ENCODE peak calls at places on chromosomes 1 and 21, in four cellular contexts. T, I, H and O are unnamed samples.

GRCh38 chr1:9384751-9385245 is 92.1 kb downstream of the SPSB1 start:
- DNase-seq in T (no peak), H (no peak), I (no peak), O (no peak)

GRCh38 chr1:213987876-213988638 is at the start of gene PROX1:
- DNase-seq in T (peak; percentile 41), I (peak; percentile 92), H (no peak), O (peak; percentile 28)

GRCh38 chr1:113303252-113303651 is 87.1 kb upstream of the MAGI3 start:
- DNase-seq in T (no peak), H (no peak), I (peak; percentile 1), O (no peak)

GRCh38 chr1:173405281-173405680 is 71.9 kb upstream of the PRDX6 start:
- DNase-seq in T (no peak), I (no peak), H (no peak), O (no peak)

GRCh38 chr1:7177438-7178126 is 392.3 kb downstream of the CAMTA1 start:
- DNase-seq in I (no peak), T (no peak), H (no peak), O (no peak)

GRCh38 chr1:118988186-118989005 is at the start of gene TBX15:
- DNase-seq in T (no peak), H (no peak), I (no peak), O (no peak)

GRCh38 chr1:31296486-31297272 is at the start of the genes SNRNP40 and ZCCHC17:
- DNase-seq in T (peak; percentile 96), H (peak; percentile 90), I (peak; percentile 99), O (peak; percentile 98)

GRCh38 chr1:179831852-179832699 is 45.5 kb downstream of the TOR1AIP2 start:
- DNase-seq in I (no peak), H (no peak), T (no peak), O (peak; percentile 66)

GRCh38 chr1:205488074-205488723 is 16.3 kb upstream of the CDK18 start:
- DNase-seq in T (no peak), I (peak; percentile 75), H (no peak), O (peak; percentile 46)

GRCh38 chr1:226625326-226625725 is 76.8 kb downstream of the STUM start:
- DNase-seq in T (no peak), H (no peak), I (no peak), O (no peak)

GRCh38 chr1:166080277-166080964 is 86.4 kb downstream of the FAM78B start:
- DNase-seq in H (no peak), T (no peak), I (no peak), O (peak; percentile 3)

GRCh38 chr1:194990483-194990882 is 1617.8 kb downstream of the KCNT2 start:
- DNase-seq in H (no peak), I (no peak), T (no peak), O (no peak)

GRCh38 chr1:236890152-236891056 is 95.3 kb downstream of the MTR start:
- DNase-seq in I (no peak), T (no peak), H (no peak), O (no peak)

GRCh38 chr1:230863449-230863848 is 4.9 kb downstream of the C1orf198 start:
- DNase-seq in I (no peak), H (no peak), T (no peak), O (no peak)

GRCh38 chr1:154998818-154999650 is 3.6 kb upstream of the ZBTB7B start:
- DNase-seq in T (no peak), H (peak; percentile 41), I (peak; percentile 80), O (peak; percentile 65)

GRCh38 chr1:193408782-193409293 is 222.4 kb upstream of the B3GALT2 start:
- DNase-seq in I (peak; percentile 98), H (peak; percentile 6), T (peak; percentile 84), O (peak; percentile 26)

GRCh38 chr1:151936203-151936602 is 26.9 kb upstream of the THEM4 start:
- DNase-seq in H (no peak), I (no peak), T (no peak), O (no peak)

GRCh38 chr1:115771847-115772457 is 3.4 kb upstream of the CASQ2 start:
- DNase-seq in H (no peak), I (peak; percentile 87), T (peak; percentile 46), O (no peak)

GRCh38 chr1:2785631-2786328 is 15.7 kb downstream of the TTC34 start:
- DNase-seq in T (no peak), I (no peak), H (no peak), O (no peak)

GRCh38 chr1:156368889-156369684 is at the start of gene RHBG:
- DNase-seq in I (peak; percentile 16), H (no peak), T (no peak), O (no peak)

GRCh38 chr1:72229893-72230292 is 52.4 kb downstream of the NEGR1 start:
- DNase-seq in H (no peak), I (no peak), T (no peak), O (no peak)

GRCh38 chr1:31562707-31563360 is 13.5 kb upstream of the TINAGL1 start:
- DNase-seq in H (no peak), T (no peak), I (no peak), O (no peak)

GRCh38 chr1:52229494-52229893 is 87.6 kb downstream of the ZFYVE9 start:
- DNase-seq in I (no peak), T (no peak), H (no peak), O (no peak)

GRCh38 chr1:16082283-16083038 is 9.0 kb upstream of the FAM131C start:
- DNase-seq in T (no peak), H (no peak), I (peak; percentile 72), O (peak; percentile 41)

GRCh38 chr1:113256348-113256729 is 134.0 kb upstream of the MAGI3 start:
- DNase-seq in T (no peak), H (no peak), I (no peak), O (no peak)

GRCh38 chr21:39696620-39697019 is 48.4 kb upstream of the IGSF5 start:
- DNase-seq in H (no peak), I (no peak), T (no peak), O (no peak)

GRCh38 chr1:205677152-205677551 is 3.2 kb downstream of the SLC45A3 start:
- DNase-seq in I (no peak), T (no peak), H (no peak), O (no peak)

GRCh38 chr1:39721664-39722063 is 17.0 kb upstream of the PPIE start:
- DNase-seq in I (no peak), T (no peak), H (no peak), O (no peak)

GRCh38 chr1:30904191-30904961 is 4.2 kb downstream of the SDC3 start:
- DNase-seq in T (no peak), I (no peak), H (no peak), O (no peak)

GRCh38 chr1:224800486-224801119 is 128.9 kb upstream of the DNAH14 start:
- DNase-seq in T (no peak), I (no peak), H (no peak), O (no peak)

GRCh38 chr1:46021046-46021822 is 111.2 kb downstream of the PIK3R3 start:
- DNase-seq in H (no peak), T (no peak), I (no peak), O (no peak)

GRCh38 chr1:107871687-107872086 is 93.3 kb downstream of the VAV3 start:
- DNase-seq in T (no peak), I (no peak), H (no peak), O (no peak)

GRCh38 chr1:174872615-174873058 is 127.1 kb upstream of the CACYBP start:
- DNase-seq in H (no peak), I (peak; percentile 6), T (no peak), O (no peak)

GRCh38 chr1:33030575-33030974 is 6.1 kb downstream of the AK2 start:
- DNase-seq in I (peak; percentile 89), H (no peak), T (no peak), O (no peak)

GRCh38 chr1:167103236-167103894 is 9.5 kb downstream of the STYXL2 start:
- DNase-seq in H (no peak), T (no peak), I (no peak), O (no peak)

GRCh38 chr1:167105841-167106461 is 12.1 kb downstream of the STYXL2 start:
- DNase-seq in H (no peak), T (no peak), I (no peak), O (no peak)

GRCh38 chr1:167107456-167107855 is 13.6 kb downstream of the STYXL2 start:
- DNase-seq in I (no peak), H (no peak), T (no peak), O (no peak)

GRCh38 chr1:167101754-167102153 is 7.9 kb downstream of the STYXL2 start:
- DNase-seq in T (no peak), H (no peak), I (no peak), O (no peak)

DNA sequence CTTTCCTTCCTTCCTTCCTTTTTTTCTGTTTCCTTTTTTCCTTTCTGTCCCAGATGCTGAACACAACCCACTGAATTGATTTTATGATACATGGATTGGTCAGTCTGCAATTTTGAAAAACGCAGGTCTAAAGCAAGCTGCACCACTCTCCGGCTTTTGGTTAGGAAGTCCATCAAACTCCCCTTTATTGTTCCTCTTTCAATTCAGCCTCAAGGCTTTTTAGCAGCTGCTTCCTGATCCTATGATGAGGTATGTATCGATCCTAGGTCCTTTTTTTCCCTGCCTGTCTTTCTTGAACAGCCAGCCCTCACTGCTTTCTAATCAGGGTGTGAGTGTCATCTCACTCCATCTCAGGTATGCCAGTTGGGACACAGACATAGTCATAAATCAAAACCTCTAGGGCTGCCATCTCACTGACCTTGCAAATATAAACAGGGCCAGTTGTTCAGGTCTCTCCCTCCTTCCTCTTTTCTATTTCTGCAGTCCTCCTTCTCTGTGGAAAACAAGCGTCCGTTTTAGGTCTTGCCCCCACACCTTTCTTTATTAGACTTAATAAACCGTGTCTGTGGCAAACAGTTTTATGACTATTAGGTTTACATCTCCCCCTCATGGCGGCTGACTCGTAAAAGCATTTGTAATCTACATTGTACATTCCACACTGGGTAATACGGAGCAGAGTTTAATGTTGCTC is 11.4 kb downstream of the STYXL2 start:
- DNase-seq in I (no peak), T (no peak), H (no peak), O (no peak)
- H3K4me3 ChIP-seq in I (no peak overlapping the region), T (no peak overlapping the region), H (no peak overlapping the region), O (no peak overlapping the region)

GRCh38 chr21:45076245-45076661 is 1.9 kb downstream of the ADARB1 start:
- DNase-seq in I (peak; percentile 13), H (no peak), T (no peak), O (peak; percentile 55)
- H3K4me3 ChIP-seq in I (peak overlapping the region; percentile 69), H (no peak overlapping the region), T (peak overlapping the region; percentile 79), O (peak overlapping the region; percentile 18)

GRCh38 chr1:90716243-90716551 is 905 bp downstream of the BARHL2 start:
- DNase-seq in H (no peak), I (no peak), T (no peak), O (no peak)

GRCh38 chr1:90716552-90717355 is at the start of gene BARHL2:
- DNase-seq in H (no peak), I (no peak), T (no peak), O (no peak)

GRCh38 chr1:90717356-90717664 is 208 bp upstream of the BARHL2 start:
- DNase-seq in H (no peak), T (no peak), I (no peak), O (no peak)

GRCh38 chr1:90718411-90719320 is 1.6 kb upstream of the BARHL2 start:
- DNase-seq in T (no peak), H (no peak), I (no peak), O (no peak)

GRCh38 chr1:90717665-90718410 is 736 bp upstream of the BARHL2 start:
- DNase-seq in T (no peak), H (no peak), I (peak; percentile 35), O (no peak)
- H3K4me3 ChIP-seq in T (peak overlapping the region; percentile 42), H (peak overlapping the region; percentile 27), I (peak overlapping the region; percentile 38), O (no peak overlapping the region)

DNA sequence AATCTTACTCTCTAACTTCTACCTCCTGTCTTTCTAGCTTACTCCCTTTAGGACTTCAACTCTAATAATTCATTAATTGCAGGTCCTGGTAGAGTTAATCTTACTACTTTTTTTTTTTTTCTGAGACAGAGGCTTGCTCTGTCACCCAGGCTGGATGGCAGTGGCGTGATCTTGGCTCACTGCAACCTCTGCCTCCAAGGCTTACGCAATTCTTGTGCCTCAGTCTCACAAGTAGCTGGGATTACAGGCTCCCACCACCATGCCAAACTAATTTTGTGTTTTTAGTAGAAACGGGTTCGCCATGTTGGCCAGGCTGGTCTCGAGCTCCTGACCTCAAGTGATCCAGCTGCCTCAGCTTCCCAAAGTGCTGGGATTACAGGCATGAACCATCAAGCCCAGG is 15.7 kb downstream of the BTBD8 start:
- DNase-seq in I (no peak), H (no peak), T (no peak), O (no peak)
- H3K4me3 ChIP-seq in I (no peak overlapping the region), H (no peak overlapping the region), T (no peak overlapping the region), O (no peak overlapping the region)